ENCODE peak calls at places on chromosome 19, in seven cellular contexts. T, G, Z, A, U, W and X are unnamed samples.

GRCh38 chr19:54937926-54938325 is 9.4 kb downstream of the NLRP7 start:
- DNase-seq in T (no peak), G (no peak), Z (no peak), A (no peak), U (no peak), W (peak), X (no peak)

GRCh38 chr19:48798937-48799336 is 11.9 kb downstream of the BCAT2 start:
- DNase-seq in T (no peak), G (no peak), Z (no peak), A (no peak), U (no peak), W (peak), X (no peak)

GRCh38 chr19:34734601-34735103 is 609 bp downstream of the ZNF181 start:
- DNase-seq in T (no peak), G (no peak), Z (no peak), A (no peak), U (no peak), W (no peak), X (no peak)

GRCh38 chr19:56372281-56372680 is 21.1 kb downstream of the ZNF582 start:
- DNase-seq in T (no peak), G (no peak), Z (no peak), A (no peak), U (no peak), W (no peak), X (no peak)

GRCh38 chr19:11299946-11300810 is 4.2 kb downstream of the TSPAN16 start:
- DNase-seq in T (no peak), G (no peak), Z (no peak), A (no peak), U (no peak), W (no peak), X (no peak)

GRCh38 chr19:54448037-54448773 is 794 bp upstream of the LENG8 start:
- DNase-seq in T (no peak), G (peak), Z (no peak), A (peak), U (no peak), W (no peak), X (peak)

GRCh38 chr19:806815-807421 is 9.7 kb downstream of the PTBP1 start:
- DNase-seq in T (no peak), G (no peak), Z (no peak), A (no peak), U (no peak), W (no peak), X (no peak)

GRCh38 chr19:6753178-6754031 is 13.8 kb downstream of the SH2D3A start:
- DNase-seq in T (peak), G (peak), Z (peak), A (peak), U (peak), W (peak), X (peak)

GRCh38 chr19:13850910-13851753 is 25.8 kb upstream of the NANOS3 start:
- DNase-seq in T (peak), G (peak), Z (peak), A (peak), U (no peak), W (no peak), X (peak)

GRCh38 chr19:17089238-17089637 is 13.7 kb downstream of the MYO9B start:
- DNase-seq in T (no peak), G (no peak), Z (no peak), A (peak), U (no peak), W (no peak), X (no peak)

GRCh38 chr19:926595-927043 is 784 bp downstream of the ARID3A start:
- DNase-seq in T (no peak), G (no peak), Z (peak), A (no peak), U (no peak), W (peak), X (peak)

GRCh38 chr19:18871543-18871942 is 24.4 kb downstream of the CERS1 start:
- DNase-seq in T (no peak), G (no peak), Z (no peak), A (no peak), U (no peak), W (no peak), X (no peak)

GRCh38 chr19:2207991-2208860 is 27.9 kb downstream of the PLEKHJ1 start:
- DNase-seq in T (no peak), G (no peak), Z (no peak), A (peak), U (no peak), W (peak), X (peak)

GRCh38 chr19:532578-533484 is 1.3 kb downstream of the CDC34 start:
- DNase-seq in T (no peak), G (no peak), Z (peak), A (peak), U (no peak), W (peak), X (peak)

GRCh38 chr19:4730740-4731171 is 7.1 kb upstream of the DPP9 start:
- DNase-seq in T (peak), G (peak), Z (peak), A (no peak), U (peak), W (peak), X (no peak)

GRCh38 chr19:13143135-13143534 is 7.0 kb downstream of the STX10 start:
- DNase-seq in T (no peak), G (no peak), Z (no peak), A (peak), U (no peak), W (no peak), X (no peak)

GRCh38 chr19:1129535-1129934 is 25.7 kb downstream of the GPX4 start:
- DNase-seq in T (no peak), G (no peak), Z (no peak), A (no peak), U (no peak), W (no peak), X (no peak)

GRCh38 chr19:738509-739128 is 12.3 kb upstream of the MISP start:
- DNase-seq in T (no peak), G (no peak), Z (no peak), A (no peak), U (no peak), W (no peak), X (no peak)

GRCh38 chr19:7779631-7780486 is 16.8 kb downstream of the CLEC4M start:
- DNase-seq in T (no peak), G (no peak), Z (no peak), A (no peak), U (no peak), W (no peak), X (no peak)

GRCh38 chr19:19453129-19453461 is 47.6 kb downstream of the GATAD2A start:
- DNase-seq in T (no peak), G (no peak), Z (no peak), A (no peak), U (no peak), W (no peak), X (no peak)

GRCh38 chr19:57642396-57643046 is 9.6 kb downstream of the ZNF211 start:
- DNase-seq in T (no peak), G (no peak), Z (peak), A (no peak), U (no peak), W (no peak), X (peak)